ENCODE peak calls at places on chromosomes 7 and 10, in ten cellular contexts. X, G, E, R, Z, U, I, V, S and M are unnamed samples.

GRCh38 chr10:72069751-72070501 is 18.4 kb downstream of the SPOCK2 start:
- DNase-seq in V (no peak), U (no peak), I (no peak), G (peak; percentile 61), E (no peak), X (no peak), Z (no peak), R (no peak), S (peak; percentile 50), M (no peak)

GRCh38 chr10:70265032-70265689 is 18.6 kb downstream of the NPFFR1 start:
- DNase-seq in U (no peak), E (no peak), X (no peak), G (no peak), Z (peak; percentile 24), I (no peak), V (no peak), S (no peak), R (no peak), M (no peak)

GRCh38 chr10:88893611-88894010 is 13.6 kb downstream of the STAMBPL1 start:
- DNase-seq in G (no peak), R (peak; percentile 66), S (no peak), X (no peak), U (no peak), E (no peak), Z (no peak), I (no peak), V (no peak), M (no peak)

GRCh38 chr10:54903770-54904169 is 102.7 kb upstream of the PCDH15 start:
- DNase-seq in I (no peak), U (no peak), X (no peak), G (no peak), R (no peak), E (no peak), V (no peak), S (no peak), Z (no peak), M (no peak)

GRCh38 chr10:21527634-21528451 is 2.4 kb upstream of the SKIDA1 start:
- DNase-seq in E (no peak), V (no peak), U (no peak), R (no peak), X (no peak), Z (peak; percentile 58), G (no peak), I (no peak), S (no peak), M (no peak)

GRCh38 chr10:81978238-81978637 is 103.2 kb downstream of the NRG3 start:
- DNase-seq in G (no peak), U (no peak), Z (peak; percentile 13), V (no peak), E (no peak), S (no peak), X (no peak), I (no peak), R (no peak), M (no peak)

GRCh38 chr10:71854031-71854430 is 3.0 kb upstream of the PSAP start:
- DNase-seq in G (peak; percentile 28), U (no peak), I (no peak), X (no peak), R (peak; percentile 24), Z (peak; percentile 49), E (no peak), V (no peak), S (no peak), M (no peak)

GRCh38 chr10:91557540-91558231 is 75.2 kb downstream of the PPP1R3C start:
- DNase-seq in X (no peak), Z (no peak), I (no peak), E (no peak), U (no peak), G (no peak), S (no peak), R (no peak), V (no peak), M (no peak)

GRCh38 chr10:44992070-44992731 is 8.5 kb upstream of the ZNF22 start:
- DNase-seq in Z (no peak), E (no peak), X (no peak), R (no peak), V (no peak), S (no peak), G (no peak), U (peak; percentile 65), I (no peak), M (no peak)

GRCh38 chr7:4204530-4205165 is 477.4 kb upstream of the FOXK1 start:
- DNase-seq in V (peak; percentile 50), G (peak; percentile 60), I (no peak), S (peak; percentile 34), Z (no peak), X (no peak), U (no peak), R (no peak), E (no peak), M (no peak)

GRCh38 chr7:13240349-13240748 is 552.9 kb downstream of the ARL4A start:
- DNase-seq in Z (peak; percentile 87), E (no peak), I (no peak), X (no peak), V (no peak), S (no peak), R (peak; percentile 46), U (no peak), G (no peak), M (no peak)

GRCh38 chr7:157966490-157966889 is 621.1 kb downstream of the PTPRN2 start:
- DNase-seq in U (no peak), Z (no peak), V (no peak), E (no peak), I (no peak), S (no peak), X (no peak), G (no peak), R (no peak), M (no peak)

GRCh38 chr7:156640257-156640948 is at the start of gene RNF32:
- DNase-seq in V (peak; percentile 95), E (peak; percentile 66), G (peak; percentile 98), X (peak; percentile 97), Z (peak; percentile 50), R (peak; percentile 100), U (peak; percentile 94), I (peak; percentile 81), S (peak; percentile 100), M (peak; percentile 99)

GRCh38 chr10:101840102-101840684 is 3.4 kb downstream of the KCNIP2 start:
- DNase-seq in U (no peak), X (no peak), G (no peak), E (no peak), I (no peak), Z (no peak), V (peak; percentile 24), S (peak; percentile 60), R (peak; percentile 26), M (peak; percentile 51)

GRCh38 chr7:105454921-105455320 is 66.2 kb upstream of the SRPK2 start:
- DNase-seq in I (no peak), V (no peak), R (no peak), X (no peak), G (no peak), U (no peak), E (no peak), S (no peak), Z (no peak), M (no peak)